ENCODE peak calls at places on chromosomes 4 and X, in six cellular contexts. D is GM12891, B is K562, J is GM12878, Y is HepG2, I is H1. V is an unnamed sample.

GRCh38 chrX:142089193-142089592 is 115.9 kb downstream of the MAGEC2 start:
- DNase-seq in D (no peak), Y (no peak), I (no peak), J (no peak), B (no peak), V (no peak)

GRCh38 chrX:37860731-37861130 is 13.4 kb upstream of the DYNLT3 start:
- DNase-seq in B (no peak), Y (no peak), J (no peak), D (no peak), I (no peak), V (no peak)

GRCh38 chr4:127622923-127623754 is 9.6 kb upstream of the INTU start:
- DNase-seq in D (no peak), B (no peak), I (peak), J (no peak), Y (peak), V (peak)

GRCh38 chr4:128528793-128529553 is 241.4 kb upstream of the PGRMC2 start:
- DNase-seq in D (no peak), B (no peak), J (no peak), I (no peak), Y (peak), V (no peak)

GRCh38 chr4:158162637-158163036 is 10.2 kb downstream of the GASK1B start:
- DNase-seq in J (no peak), D (no peak), B (no peak), I (no peak), Y (no peak), V (no peak)

GRCh38 chr4:106502106-106502699 is 133.6 kb upstream of the GIMD1 start:
- DNase-seq in B (peak), D (peak), Y (peak), J (no peak), I (peak), V (peak)

GRCh38 chrX:103488332-103488731 is 31.0 kb downstream of the RAB40A start:
- DNase-seq in I (no peak), J (no peak), Y (no peak), B (peak), D (no peak), V (no peak)

GRCh38 chrX:110180928-110181310 is 137.0 kb downstream of the AMMECR1 start:
- DNase-seq in I (no peak), D (no peak), B (no peak), Y (no peak), J (no peak), V (no peak)

GRCh38 chr4:83536649-83537352 is 893 bp downstream of the GPAT3 start:
- DNase-seq in I (no peak), D (no peak), B (no peak), J (no peak), Y (no peak), V (peak)

GRCh38 chrX:101564651-101565050 is 14.3 kb downstream of the ARMCX1 start:
- DNase-seq in D (no peak), J (no peak), Y (no peak), B (no peak), I (no peak), V (no peak)

GRCh38 chr4:1852904-1853623 is 2.9 kb downstream of the LETM1 start:
- DNase-seq in I (no peak), B (no peak), D (no peak), J (no peak), Y (no peak), V (no peak)

GRCh38 chrX:142804085-142804484 is 221.6 kb upstream of the SPANXN4 start:
- DNase-seq in B (no peak), D (no peak), J (no peak), Y (no peak), I (peak), V (no peak)

GRCh38 chr4:88017516-88018302 is 10.3 kb downstream of the PKD2 start:
- DNase-seq in I (no peak), D (no peak), B (no peak), Y (no peak), J (no peak), V (no peak)

GRCh38 chr4:133402616-133403015 is 253.5 kb downstream of the PCDH10 start:
- DNase-seq in I (no peak), D (no peak), B (no peak), J (no peak), Y (no peak), V (no peak)

GRCh38 chrX:114344756-114345155 is 239.1 kb upstream of the HTR2C start:
- DNase-seq in B (peak), Y (peak), I (no peak), J (no peak), D (peak), V (no peak)

GRCh38 chr4:173264245-173264959 is 69.8 kb downstream of the HMGB2 start:
- DNase-seq in Y (no peak), I (no peak), B (peak), J (no peak), D (no peak), V (no peak)

GRCh38 chr4:932713-933070 is 432 bp downstream of the TMEM175 start:
- DNase-seq in J (no peak), I (no peak), B (no peak), Y (peak), D (no peak), V (no peak)

GRCh38 chrX:15310117-15310516 is 5.3 kb downstream of the ASB11 start:
- DNase-seq in J (no peak), Y (no peak), D (no peak), I (no peak), B (no peak), V (no peak)

GRCh38 chr4:182560358-182560757 is 317.2 kb downstream of the TENM3 start:
- DNase-seq in J (no peak), D (no peak), Y (no peak), B (no peak), I (peak), V (no peak)

GRCh38 chr4:17895481-17895880 is 84.7 kb downstream of the NCAPG start:
- DNase-seq in Y (no peak), B (no peak), J (no peak), D (no peak), I (no peak), V (no peak)

GRCh38 chr4:184433258-184433892 is 41.0 kb downstream of the IRF2 start:
- DNase-seq in J (no peak), D (no peak), B (no peak), I (no peak), Y (no peak), V (no peak)

GRCh38 chr4:121243476-121243875 is 79.4 kb upstream of the TNIP3 start:
- DNase-seq in Y (no peak), D (no peak), I (no peak), J (no peak), B (no peak), V (no peak)

GRCh38 chr4:118967393-118967792 is 78.7 kb downstream of the SYNPO2 start:
- DNase-seq in B (no peak), J (no peak), D (no peak), I (no peak), Y (no peak), V (no peak)

GRCh38 chr4:38889143-38889542 is 21.5 kb downstream of the FAM114A1 start:
- DNase-seq in I (no peak), Y (peak), J (peak), D (peak), B (no peak), V (no peak)

GRCh38 chr4:102114118-102114630 is 231.1 kb downstream of the SLC39A8 start:
- DNase-seq in J (no peak), I (no peak), B (no peak), D (no peak), Y (no peak), V (no peak)

GRCh38 chr4:149788286-149788685 is 27.4 kb downstream of the IQCM start:
- DNase-seq in B (no peak), Y (no peak), I (no peak), J (no peak), D (no peak), V (no peak)

GRCh38 chrX:65451663-65452062 is 82.9 kb downstream of the LAS1L start:
- DNase-seq in D (peak), I (no peak), Y (peak), B (peak), J (no peak), V (peak)

GRCh38 chrX:40143001-40143400 is 45.2 kb upstream of the BCOR start:
- DNase-seq in J (no peak), I (no peak), Y (no peak), D (no peak), B (no peak), V (no peak)

GRCh38 chr4:137905930-137906329 is 336.2 kb downstream of the SLC7A11 start:
- DNase-seq in Y (no peak), I (no peak), J (no peak), D (no peak), B (no peak), V (no peak)

GRCh38 chr4:99633772-99634171 is 23.9 kb downstream of the C4orf54 start:
- DNase-seq in B (no peak), D (no peak), I (no peak), J (no peak), Y (peak), V (no peak)

GRCh38 chrX:71950066-71950465 is 39.4 kb downstream of the NHSL2 start:
- DNase-seq in J (no peak), B (no peak), D (no peak), Y (no peak), I (no peak), V (no peak)

GRCh38 chr4:170025523-170026252 is 507 bp downstream of the MFAP3L start:
- DNase-seq in Y (no peak), J (no peak), B (no peak), I (peak), D (no peak), V (no peak)

GRCh38 chr4:97720869-97721432 is 422.3 kb downstream of the STPG2 start:
- DNase-seq in I (no peak), Y (peak), B (no peak), D (no peak), J (no peak), V (no peak)

GRCh38 chrX:22116585-22117546 is 84.7 kb downstream of the PHEX start:
- DNase-seq in J (no peak), I (no peak), B (no peak), Y (no peak), D (no peak), V (no peak)

GRCh38 chrX:153769865-153770605 is 6.0 kb downstream of the PLXNB3 start:
- DNase-seq in D (peak), J (no peak), I (no peak), B (no peak), Y (no peak), V (peak)

GRCh38 chr4:42809419-42810084 is 83.0 kb upstream of the GRXCR1 start:
- DNase-seq in Y (no peak), J (no peak), B (no peak), I (no peak), D (no peak), V (no peak)

GRCh38 chr4:133544097-133544496 is 395.0 kb downstream of the PCDH10 start:
- DNase-seq in D (no peak), Y (no peak), J (no peak), B (no peak), I (no peak), V (no peak)

GRCh38 chr4:87051121-87051713 is 116.4 kb downstream of the AFF1 start:
- DNase-seq in J (no peak), I (no peak), B (no peak), Y (no peak), D (no peak), V (no peak)

GRCh38 chrX:106997611-106998010 is 2.4 kb downstream of the MORC4 start:
- DNase-seq in J (no peak), Y (no peak), I (no peak), D (no peak), B (no peak), V (no peak)

GRCh38 chrX:106999002-106999975 is 723 bp downstream of the MORC4 start:
- DNase-seq in J (no peak), D (peak), Y (peak), I (peak), B (no peak), V (peak)

GRCh38 chrX:106995678-106996077 is 4.3 kb downstream of the MORC4 start:
- DNase-seq in J (no peak), D (no peak), Y (no peak), B (no peak), I (no peak), V (no peak)

GRCh38 chrX:107000013-107000515 is at the start of gene MORC4:
- DNase-seq in J (no peak), B (peak), I (peak), Y (peak), D (peak), V (peak)
- TF ChIP-seq POLR2A in J (no peak), B (no peak), I (no peak), Y (peak), D (no peak), V (no peak)

DNA sequence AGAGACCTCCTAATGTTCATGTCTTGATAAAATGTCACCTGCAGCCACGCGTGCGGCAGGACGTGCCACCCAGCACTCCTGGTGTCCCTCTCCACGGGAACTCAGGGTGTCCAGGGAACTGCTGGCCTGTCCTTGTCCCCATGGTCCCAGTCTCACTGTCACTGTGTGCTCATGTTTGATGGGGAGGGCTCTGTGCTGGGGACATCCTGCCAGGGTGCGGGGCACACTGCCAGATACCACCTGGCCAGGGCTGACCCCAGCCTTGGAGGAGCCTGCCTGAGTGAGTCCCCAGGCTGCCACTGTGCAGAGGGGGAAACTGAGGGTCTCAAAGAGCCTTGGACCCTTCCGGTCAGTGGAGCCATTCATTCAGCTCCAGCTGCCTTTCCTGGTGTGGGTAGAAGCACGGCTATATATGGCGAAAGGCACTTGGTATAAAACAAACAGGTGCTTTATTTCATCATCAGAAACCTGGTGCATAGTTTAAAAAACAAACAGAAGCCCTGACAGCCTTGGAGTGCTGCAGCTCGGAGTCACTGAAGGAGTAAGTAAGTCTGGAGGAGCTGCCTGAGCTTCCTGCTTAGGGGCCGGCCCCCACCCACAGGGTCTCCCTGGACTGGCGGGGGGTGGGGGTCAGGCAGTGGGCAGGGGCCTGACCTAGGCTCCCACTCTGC is 32.9 kb downstream of the NOP14 start:
- DNase-seq in I (no peak), D (no peak), J (no peak), Y (peak), B (no peak), V (no peak)
- TF ChIP-seq POLR2AphosphoS5 in I (no peak), D (no peak), J (no peak), Y (no peak), B (no peak), V (no peak)

DNA sequence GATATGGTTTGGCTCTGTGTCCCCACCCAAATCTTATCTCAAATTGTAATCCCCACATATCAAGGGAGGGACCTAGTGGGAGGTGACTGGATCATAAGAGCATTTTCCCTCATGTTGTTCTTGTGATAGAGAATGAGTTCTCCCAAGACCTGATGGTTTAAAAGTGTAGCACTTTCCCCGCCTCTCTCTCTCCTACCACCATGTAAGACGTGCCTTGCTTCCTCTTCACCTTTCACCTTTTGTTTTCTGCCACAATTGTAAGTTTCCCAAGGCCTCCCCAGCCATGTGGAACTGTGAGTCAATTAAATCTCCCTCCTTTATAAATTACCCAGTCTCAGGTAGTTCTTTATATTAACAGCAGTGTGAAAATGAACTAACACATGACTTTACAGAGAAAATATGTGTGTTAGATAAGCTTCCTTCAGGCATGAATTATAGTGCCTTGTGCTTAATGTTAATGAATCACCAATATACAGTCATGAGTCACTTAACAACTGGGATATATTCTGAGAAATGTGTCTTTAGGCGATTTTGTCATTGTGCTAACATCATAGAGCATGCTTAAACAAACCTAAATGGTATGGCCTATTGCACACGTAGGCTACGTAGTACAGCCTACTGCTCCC is 37.9 kb downstream of the PDGFC start:
- DNase-seq in D (no peak), I (no peak), B (no peak), J (no peak), Y (peak), V (no peak)
- TF ChIP-seq TAF1 in D (no peak), I (no peak), B (no peak), J (no peak), Y (no peak), V (no peak)

GRCh38 chr4:13484045-13484748 is at the start of gene RAB28:
- DNase-seq in J (peak), B (peak), Y (peak), I (peak), D (peak), V (peak)
- TF ChIP-seq POLR2A in J (peak), B (peak), Y (peak), I (peak), D (peak), V (peak)

DNA sequence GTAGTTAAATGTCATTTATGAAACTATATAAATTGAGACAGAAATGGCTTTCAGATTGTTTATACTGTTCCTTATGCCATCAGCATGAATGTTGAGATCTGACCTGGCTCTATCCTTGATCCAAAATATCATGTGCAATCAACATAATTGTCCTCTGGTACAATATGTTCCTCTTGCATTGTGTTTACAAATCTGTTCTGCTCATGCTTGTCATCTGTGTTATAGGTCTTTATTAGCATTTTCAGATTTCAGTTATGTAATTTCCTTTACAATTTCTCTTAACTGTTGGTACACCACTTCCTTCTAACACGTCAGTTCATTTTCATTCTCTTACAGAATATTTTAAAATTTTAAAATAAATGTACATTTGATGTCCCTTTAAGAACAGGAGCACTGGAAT is 1.6 kb downstream of the HPGD start:
- DNase-seq in I (no peak), J (no peak), Y (no peak), D (no peak), B (no peak), V (no peak)
- TF ChIP-seq POLR2AphosphoS5 in I (no peak), J (no peak), Y (no peak), D (no peak), B (no peak), V (no peak)

GRCh38 chr4:171981185-171981584 is 168.0 kb downstream of the GALNTL6 start:
- DNase-seq in D (no peak), B (no peak), I (no peak), Y (no peak), J (no peak), V (no peak)

GRCh38 chr4:171985129-171985528 is 171.9 kb downstream of the GALNTL6 start:
- DNase-seq in J (no peak), B (no peak), D (no peak), Y (no peak), I (no peak), V (no peak)

GRCh38 chr4:171979461-171979860 is 166.3 kb downstream of the GALNTL6 start:
- DNase-seq in D (no peak), Y (no peak), J (no peak), B (no peak), I (no peak), V (no peak)

GRCh38 chr4:171983935-171984805 is 171.0 kb downstream of the GALNTL6 start:
- DNase-seq in I (no peak), B (no peak), Y (no peak), D (no peak), J (no peak), V (no peak)
- TF ChIP-seq TAF1 in I (no peak), B (no peak), Y (no peak), D (no peak), J (no peak), V (no peak)

V was measured in GM12892.